ENCODE peak calls at places on chromosomes 11 and 22, in seven cellular contexts. One of them, this sample, is unnamed.
A peak's percentile ranks its signal among the peaks of the same experiment; 100 is the strongest.

GRCh38 chr22:20970939-20971657 is 4.0 kb downstream of the AIFM3 start:
- DNase-seq in HCT116: no peak
- DNase-seq in H1: no peak
- DNase-seq in K562: no peak
- DNase-seq in GM12878: no peak
- DNase-seq in SK-N-SH: no peak
- DNase-seq in HepG2: no peak
- DNase-seq in this sample: no peak

GRCh38 chr11:116835042-116835772 is 2.2 kb downstream of the APOA1 start:
- DNase-seq in HepG2: no peak
- DNase-seq in HCT116: no peak
- DNase-seq in SK-N-SH: no peak
- DNase-seq in K562: no peak
- DNase-seq in GM12878: no peak
- DNase-seq in H1: no peak
- DNase-seq in this sample: no peak

GRCh38 chr22:34946339-34946985 is 119.5 kb upstream of the ISX start:
- DNase-seq in GM12878: peak; percentile 20
- DNase-seq in HepG2: no peak
- DNase-seq in H1: no peak
- DNase-seq in SK-N-SH: no peak
- DNase-seq in K562: no peak
- DNase-seq in HCT116: no peak
- DNase-seq in this sample: no peak

GRCh38 chr11:57071829-57072228 is 83.1 kb downstream of the OR5AK2 start:
- DNase-seq in H1: no peak
- DNase-seq in HCT116: no peak
- DNase-seq in HepG2: no peak
- DNase-seq in GM12878: no peak
- DNase-seq in K562: no peak
- DNase-seq in SK-N-SH: no peak
- DNase-seq in this sample: no peak

GRCh38 chr22:37207981-37208380 is 4.3 kb downstream of the SSTR3 start:
- DNase-seq in SK-N-SH: no peak
- DNase-seq in H1: no peak
- DNase-seq in K562: no peak
- DNase-seq in HepG2: no peak
- DNase-seq in HCT116: no peak
- DNase-seq in GM12878: no peak
- DNase-seq in this sample: no peak

GRCh38 chr11:22671751-22672150 is 5.3 kb downstream of the GAS2 start:
- DNase-seq in K562: no peak
- DNase-seq in HepG2: no peak
- DNase-seq in HCT116: no peak
- DNase-seq in H1: no peak
- DNase-seq in GM12878: no peak
- DNase-seq in SK-N-SH: no peak
- DNase-seq in this sample: no peak

GRCh38 chr11:133072366-133072765 is 459.9 kb downstream of the OPCML start:
- DNase-seq in GM12878: no peak
- DNase-seq in HCT116: no peak
- DNase-seq in H1: no peak
- DNase-seq in SK-N-SH: no peak
- DNase-seq in HepG2: no peak
- DNase-seq in K562: no peak
- DNase-seq in this sample: no peak

GRCh38 chr11:119720311-119720710 is 8.7 kb downstream of the NECTIN1 start:
- DNase-seq in GM12878: no peak
- DNase-seq in H1: no peak
- DNase-seq in HepG2: no peak
- DNase-seq in SK-N-SH: no peak
- DNase-seq in K562: no peak
- DNase-seq in HCT116: no peak
- DNase-seq in this sample: no peak

GRCh38 chr22:36701166-36701713 is 2.3 kb downstream of the CACNG2 start:
- DNase-seq in HepG2: no peak
- DNase-seq in SK-N-SH: peak; percentile 53
- DNase-seq in HCT116: no peak
- DNase-seq in H1: no peak
- DNase-seq in GM12878: no peak
- DNase-seq in K562: no peak
- DNase-seq in this sample: no peak

GRCh38 chr22:36221799-36222751 is 17.3 kb downstream of the APOL2 start:
- DNase-seq in HepG2: peak; percentile 37
- DNase-seq in HCT116: peak; percentile 32
- DNase-seq in GM12878: no peak
- DNase-seq in K562: peak; percentile 39
- DNase-seq in H1: peak; percentile 62
- DNase-seq in SK-N-SH: peak; percentile 57
- DNase-seq in this sample: peak; percentile 35

GRCh38 chr11:120185678-120186407 is 25.0 kb upstream of the OAF start:
- DNase-seq in SK-N-SH: peak; percentile 53
- DNase-seq in GM12878: no peak
- DNase-seq in HCT116: no peak
- DNase-seq in H1: no peak
- DNase-seq in K562: no peak
- DNase-seq in HepG2: no peak
- DNase-seq in this sample: no peak

GRCh38 chr11:29527391-29527936 is 489.4 kb downstream of the KCNA4 start:
- DNase-seq in K562: no peak
- DNase-seq in GM12878: no peak
- DNase-seq in HCT116: peak; percentile 15
- DNase-seq in H1: no peak
- DNase-seq in SK-N-SH: no peak
- DNase-seq in HepG2: peak; percentile 35
- DNase-seq in this sample: no peak

GRCh38 chr11:75792997-75793800 is 21.8 kb upstream of the UVRAG start:
- DNase-seq in H1: no peak
- DNase-seq in GM12878: no peak
- DNase-seq in HCT116: no peak
- DNase-seq in SK-N-SH: no peak
- DNase-seq in HepG2: peak; percentile 82
- DNase-seq in K562: no peak
- DNase-seq in this sample: no peak

GRCh38 chr11:128453444-128454336 is 133.7 kb downstream of the ETS1 start:
- DNase-seq in H1: no peak
- DNase-seq in SK-N-SH: no peak
- DNase-seq in GM12878: no peak
- DNase-seq in HepG2: no peak
- DNase-seq in HCT116: no peak
- DNase-seq in K562: no peak
- DNase-seq in this sample: no peak

GRCh38 chr22:42145175-42145574 is 14.6 kb upstream of the CYP2D6 start:
- DNase-seq in HCT116: no peak
- DNase-seq in HepG2: no peak
- DNase-seq in K562: no peak
- DNase-seq in GM12878: no peak
- DNase-seq in H1: no peak
- DNase-seq in SK-N-SH: no peak
- DNase-seq in this sample: no peak

GRCh38 chr11:16793009-16793408 is 54.6 kb downstream of the C11orf58 start:
- DNase-seq in H1: no peak
- DNase-seq in SK-N-SH: no peak
- DNase-seq in HCT116: no peak
- DNase-seq in K562: no peak
- DNase-seq in GM12878: no peak
- DNase-seq in HepG2: no peak
- DNase-seq in this sample: no peak

GRCh38 chr11:122023614-122024250 is 92.3 kb downstream of the BLID start:
- DNase-seq in HCT116: no peak
- DNase-seq in HepG2: no peak
- DNase-seq in SK-N-SH: no peak
- DNase-seq in K562: no peak
- DNase-seq in H1: no peak
- DNase-seq in GM12878: no peak
- DNase-seq in this sample: no peak

GRCh38 chr11:125569913-125570621 is 790 bp downstream of the EI24 start:
- DNase-seq in SK-N-SH: peak; percentile 10
- DNase-seq in K562: no peak
- DNase-seq in HCT116: no peak
- DNase-seq in GM12878: no peak
- DNase-seq in H1: no peak
- DNase-seq in HepG2: no peak
- DNase-seq in this sample: no peak

GRCh38 chr11:18727499-18728236 is 1.7 kb upstream of the IGSF22 start:
- DNase-seq in K562: peak; percentile 75
- DNase-seq in H1: peak; percentile 85
- DNase-seq in HepG2: peak; percentile 48
- DNase-seq in HCT116: peak; percentile 35
- DNase-seq in SK-N-SH: peak; percentile 87
- DNase-seq in GM12878: no peak
- DNase-seq in this sample: no peak

GRCh38 chr11:76689861-76690260 is 19.3 kb upstream of the LRRC32 start:
- DNase-seq in GM12878: no peak
- DNase-seq in HepG2: no peak
- DNase-seq in K562: no peak
- DNase-seq in HCT116: no peak
- DNase-seq in H1: no peak
- DNase-seq in SK-N-SH: no peak
- DNase-seq in this sample: no peak

GRCh38 chr22:20173720-20174119 is 22.9 kb upstream of the CCDC188 start:
- DNase-seq in HCT116: no peak
- DNase-seq in HepG2: no peak
- DNase-seq in H1: no peak
- DNase-seq in SK-N-SH: no peak
- DNase-seq in K562: no peak
- DNase-seq in GM12878: no peak
- DNase-seq in this sample: no peak

GRCh38 chr11:119338318-119338890 is 2.3 kb downstream of the C1QTNF5 start:
- DNase-seq in SK-N-SH: peak; percentile 90
- DNase-seq in GM12878: no peak
- DNase-seq in K562: peak; percentile 74
- DNase-seq in HCT116: peak; percentile 39
- DNase-seq in HepG2: peak; percentile 57
- DNase-seq in H1: peak; percentile 92
- DNase-seq in this sample: no peak

GRCh38 chr11:848988-849824 is 6.6 kb downstream of the TSPAN4 start:
- DNase-seq in H1: peak; percentile 90
- DNase-seq in SK-N-SH: peak; percentile 98
- DNase-seq in HepG2: no peak
- DNase-seq in K562: no peak
- DNase-seq in HCT116: no peak
- DNase-seq in GM12878: no peak
- DNase-seq in this sample: no peak

GRCh38 chr11:114562166-114562916 is 2.7 kb upstream of the NXPE1 start:
- DNase-seq in SK-N-SH: no peak
- DNase-seq in K562: no peak
- DNase-seq in HCT116: no peak
- DNase-seq in GM12878: no peak
- DNase-seq in HepG2: no peak
- DNase-seq in H1: no peak
- DNase-seq in this sample: no peak

GRCh38 chr22:44663256-44663999 is 38.6 kb upstream of the PRR5 start:
- DNase-seq in GM12878: no peak
- DNase-seq in H1: no peak
- DNase-seq in K562: no peak
- DNase-seq in SK-N-SH: peak; percentile 6
- DNase-seq in HepG2: no peak
- DNase-seq in HCT116: no peak
- DNase-seq in this sample: no peak

GRCh38 chr22:46079093-46079860 is 71.0 kb upstream of the PPARA start:
- DNase-seq in HCT116: no peak
- DNase-seq in K562: no peak
- DNase-seq in GM12878: no peak
- DNase-seq in SK-N-SH: no peak
- DNase-seq in HepG2: no peak
- DNase-seq in H1: no peak
- DNase-seq in this sample: no peak

GRCh38 chr22:46078241-46079092 is 71.9 kb upstream of the PPARA start:
- DNase-seq in K562: no peak
- DNase-seq in GM12878: no peak
- DNase-seq in SK-N-SH: peak; percentile 68
- DNase-seq in HepG2: no peak
- DNase-seq in HCT116: no peak
- DNase-seq in H1: no peak
- DNase-seq in this sample: no peak

GRCh38 chr22:46081831-46082210 is 68.5 kb upstream of the PPARA start:
- DNase-seq in GM12878: no peak
- DNase-seq in H1: no peak
- DNase-seq in SK-N-SH: no peak
- DNase-seq in K562: no peak
- DNase-seq in HepG2: no peak
- DNase-seq in HCT116: no peak
- DNase-seq in this sample: no peak

GRCh38 chr22:46081036-46081830 is 69.1 kb upstream of the PPARA start:
- DNase-seq in GM12878: no peak
- DNase-seq in H1: no peak
- DNase-seq in K562: no peak
- DNase-seq in HCT116: no peak
- DNase-seq in SK-N-SH: no peak
- DNase-seq in HepG2: no peak
- DNase-seq in this sample: no peak

GRCh38 chr22:46079861-46080821 is 70.2 kb upstream of the PPARA start:
- DNase-seq in GM12878: no peak
- DNase-seq in HepG2: no peak
- DNase-seq in H1: no peak
- DNase-seq in SK-N-SH: peak; percentile 85
- DNase-seq in HCT116: no peak
- DNase-seq in K562: no peak
- DNase-seq in this sample: no peak
- H3K4me1 ChIP-seq in GM12878: no peaks in the 10 kb centered on the region
- H3K4me1 ChIP-seq in HepG2: peaks cover 12% of the 10 kb centered on the region
- H3K4me1 ChIP-seq in H1: peaks cover 26% of the 10 kb centered on the region
- H3K4me1 ChIP-seq in SK-N-SH: peaks cover 66% of the 10 kb centered on the region
- H3K4me1 ChIP-seq in HCT116: peaks cover 67% of the 10 kb centered on the region
- H3K4me1 ChIP-seq in K562: peaks cover 39% of the 10 kb centered on the region
- H3K4me1 ChIP-seq in this sample: peaks cover under 1% of the 10 kb centered on the region

DNA sequence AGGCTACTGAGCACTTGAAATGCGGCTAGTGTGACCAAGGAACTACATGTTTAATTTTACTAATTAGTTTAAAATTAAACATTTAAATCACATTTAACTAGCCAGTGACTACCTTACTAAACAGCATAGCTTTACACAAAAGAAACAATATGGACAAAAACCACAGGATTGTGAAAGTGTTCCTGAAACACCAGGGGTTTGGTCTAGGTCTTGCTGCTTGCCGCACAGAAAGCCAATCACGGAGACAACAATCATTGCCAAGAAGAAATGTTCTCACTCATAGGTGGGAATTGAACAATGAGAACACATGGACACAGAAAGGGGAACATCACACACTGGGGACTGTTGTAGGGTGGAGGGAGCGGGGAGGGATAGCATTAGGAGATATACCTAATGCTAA is 309.5 kb downstream of the C11orf87 start:
- DNase-seq in K562: no peak
- DNase-seq in HCT116: no peak
- DNase-seq in HepG2: no peak
- DNase-seq in SK-N-SH: no peak
- DNase-seq in H1: no peak
- DNase-seq in GM12878: no peak
- DNase-seq in this sample: no peak
- TF ChIP-seq YY1 in K562: no peak
- TF ChIP-seq YY1 in HCT116: no peak
- TF ChIP-seq YY1 in HepG2: no peak
- TF ChIP-seq YY1 in SK-N-SH: no peak
- TF ChIP-seq YY1 in H1: no peak
- TF ChIP-seq YY1 in GM12878: no peak
- TF ChIP-seq YY1 in this sample: no peak

GRCh38 chr11:86955111-86955673 is at the start of gene FZD4:
- DNase-seq in SK-N-SH: peak; percentile 98
- DNase-seq in K562: peak; percentile 98
- DNase-seq in GM12878: no peak
- DNase-seq in H1: peak; percentile 87
- DNase-seq in HCT116: peak; percentile 48
- DNase-seq in HepG2: peak; percentile 76
- DNase-seq in this sample: peak; percentile 83
- H3K4me1 ChIP-seq in SK-N-SH: peaks cover 9% of the 10 kb centered on the region
- H3K4me1 ChIP-seq in K562: peaks cover 29% of the 10 kb centered on the region
- H3K4me1 ChIP-seq in GM12878: no peaks in the 10 kb centered on the region
- H3K4me1 ChIP-seq in H1: no peaks in the 10 kb centered on the region
- H3K4me1 ChIP-seq in HCT116: peaks cover 3% of the 10 kb centered on the region
- H3K4me1 ChIP-seq in HepG2: peaks cover 54% of the 10 kb centered on the region
- H3K4me1 ChIP-seq in this sample: peaks cover 2% of the 10 kb centered on the region

GRCh38 chr11:44149651-44150050 is 54.2 kb downstream of the EXT2 start:
- DNase-seq in K562: no peak
- DNase-seq in H1: no peak
- DNase-seq in GM12878: no peak
- DNase-seq in HepG2: no peak
- DNase-seq in HCT116: no peak
- DNase-seq in SK-N-SH: no peak
- DNase-seq in this sample: no peak
- TF ChIP-seq YY1 in K562: no peak
- TF ChIP-seq YY1 in H1: no peak
- TF ChIP-seq YY1 in GM12878: no peak
- TF ChIP-seq YY1 in HepG2: no peak
- TF ChIP-seq YY1 in HCT116: no peak
- TF ChIP-seq YY1 in SK-N-SH: no peak
- TF ChIP-seq YY1 in this sample: no peak